ENCODE peak calls at places on chromosomes 3 and 15, in eight cellular contexts. One of them, this sample, is unnamed.

GRCh38 chr15:39854161-39854560 is 65.9 kb downstream of the GPR176 start:
- DNase-seq in foreskin keratinocyte: peak
- DNase-seq in Calu3: no peak
- DNase-seq in type B pancreatic cell: no peak
- DNase-seq in NB4: no peak
- DNase-seq in B cell: no peak
- DNase-seq in CD8-positive, alpha-beta T cell: no peak
- DNase-seq in right atrium auricular region: no peak
- DNase-seq in this sample: no peak

GRCh38 chr3:12187448-12188327 is 29.0 kb upstream of the TIMP4 start:
- DNase-seq in right atrium auricular region: no peak
- DNase-seq in Calu3: no peak
- DNase-seq in type B pancreatic cell: no peak
- DNase-seq in B cell: peak
- DNase-seq in NB4: peak
- DNase-seq in CD8-positive, alpha-beta T cell: no peak
- DNase-seq in foreskin keratinocyte: no peak
- DNase-seq in this sample: peak

GRCh38 chr15:24223739-24224138 is 451.8 kb upstream of the NPAP1 start:
- DNase-seq in Calu3: no peak
- DNase-seq in type B pancreatic cell: no peak
- DNase-seq in right atrium auricular region: no peak
- DNase-seq in CD8-positive, alpha-beta T cell: no peak
- DNase-seq in foreskin keratinocyte: no peak
- DNase-seq in B cell: no peak
- DNase-seq in NB4: no peak
- DNase-seq in this sample: no peak

GRCh38 chr3:42771271-42771670 is 1.8 kb downstream of the CCDC13 start:
- DNase-seq in NB4: no peak
- DNase-seq in right atrium auricular region: no peak
- DNase-seq in B cell: no peak
- DNase-seq in foreskin keratinocyte: peak
- DNase-seq in type B pancreatic cell: no peak
- DNase-seq in Calu3: no peak
- DNase-seq in CD8-positive, alpha-beta T cell: no peak
- DNase-seq in this sample: no peak

GRCh38 chr3:73719877-73720276 is 95.1 kb upstream of the PDZRN3 start:
- DNase-seq in CD8-positive, alpha-beta T cell: no peak
- DNase-seq in right atrium auricular region: no peak
- DNase-seq in type B pancreatic cell: no peak
- DNase-seq in NB4: no peak
- DNase-seq in foreskin keratinocyte: no peak
- DNase-seq in B cell: no peak
- DNase-seq in Calu3: no peak
- DNase-seq in this sample: no peak

GRCh38 chr3:2352134-2352762 is 253.6 kb downstream of the CNTN4 start:
- DNase-seq in right atrium auricular region: no peak
- DNase-seq in Calu3: no peak
- DNase-seq in NB4: no peak
- DNase-seq in foreskin keratinocyte: no peak
- DNase-seq in type B pancreatic cell: no peak
- DNase-seq in CD8-positive, alpha-beta T cell: no peak
- DNase-seq in B cell: no peak
- DNase-seq in this sample: no peak

GRCh38 chr3:19775744-19776143 is 158.3 kb downstream of the EFHB start:
- DNase-seq in NB4: no peak
- DNase-seq in foreskin keratinocyte: no peak
- DNase-seq in right atrium auricular region: no peak
- DNase-seq in B cell: no peak
- DNase-seq in Calu3: no peak
- DNase-seq in type B pancreatic cell: no peak
- DNase-seq in CD8-positive, alpha-beta T cell: no peak
- DNase-seq in this sample: no peak

GRCh38 chr3:49940667-49941249 is 808 bp downstream of the RBM6 start:
- DNase-seq in NB4: peak
- DNase-seq in foreskin keratinocyte: no peak
- DNase-seq in type B pancreatic cell: no peak
- DNase-seq in Calu3: no peak
- DNase-seq in CD8-positive, alpha-beta T cell: no peak
- DNase-seq in B cell: no peak
- DNase-seq in right atrium auricular region: no peak
- DNase-seq in this sample: no peak

GRCh38 chr3:186643493-186643892 is 3.3 kb downstream of the FETUB start:
- DNase-seq in type B pancreatic cell: no peak
- DNase-seq in CD8-positive, alpha-beta T cell: no peak
- DNase-seq in NB4: no peak
- DNase-seq in right atrium auricular region: no peak
- DNase-seq in Calu3: no peak
- DNase-seq in foreskin keratinocyte: peak
- DNase-seq in B cell: no peak
- DNase-seq in this sample: no peak

GRCh38 chr3:38121832-38122461 is 15.0 kb downstream of the ACAA1 start:
- DNase-seq in type B pancreatic cell: peak
- DNase-seq in foreskin keratinocyte: no peak
- DNase-seq in B cell: no peak
- DNase-seq in NB4: no peak
- DNase-seq in CD8-positive, alpha-beta T cell: no peak
- DNase-seq in right atrium auricular region: peak
- DNase-seq in Calu3: no peak
- DNase-seq in this sample: peak

GRCh38 chr15:35505816-35506215 is 40.1 kb downstream of the DPH6 start:
- DNase-seq in CD8-positive, alpha-beta T cell: no peak
- DNase-seq in B cell: no peak
- DNase-seq in Calu3: no peak
- DNase-seq in foreskin keratinocyte: no peak
- DNase-seq in NB4: no peak
- DNase-seq in type B pancreatic cell: no peak
- DNase-seq in right atrium auricular region: no peak
- DNase-seq in this sample: no peak

GRCh38 chr3:85567074-85567676 is 608.4 kb downstream of the CADM2 start:
- DNase-seq in B cell: no peak
- DNase-seq in NB4: peak
- DNase-seq in type B pancreatic cell: no peak
- DNase-seq in right atrium auricular region: no peak
- DNase-seq in foreskin keratinocyte: peak
- DNase-seq in Calu3: peak
- DNase-seq in CD8-positive, alpha-beta T cell: no peak
- DNase-seq in this sample: no peak

GRCh38 chr3:154018100-154018696 is 103.0 kb upstream of the ARHGEF26 start:
- DNase-seq in foreskin keratinocyte: peak
- DNase-seq in B cell: peak
- DNase-seq in type B pancreatic cell: no peak
- DNase-seq in NB4: peak
- DNase-seq in CD8-positive, alpha-beta T cell: peak
- DNase-seq in Calu3: peak
- DNase-seq in right atrium auricular region: no peak
- DNase-seq in this sample: no peak

GRCh38 chr3:146189519-146190173 is 28.7 kb upstream of the PLOD2 start:
- DNase-seq in B cell: peak
- DNase-seq in foreskin keratinocyte: peak
- DNase-seq in right atrium auricular region: no peak
- DNase-seq in type B pancreatic cell: no peak
- DNase-seq in Calu3: peak
- DNase-seq in CD8-positive, alpha-beta T cell: no peak
- DNase-seq in NB4: peak
- DNase-seq in this sample: no peak

GRCh38 chr3:175383366-175383765 is 524.2 kb downstream of the NAALADL2 start:
- DNase-seq in right atrium auricular region: no peak
- DNase-seq in Calu3: no peak
- DNase-seq in foreskin keratinocyte: no peak
- DNase-seq in CD8-positive, alpha-beta T cell: no peak
- DNase-seq in type B pancreatic cell: no peak
- DNase-seq in B cell: no peak
- DNase-seq in NB4: no peak
- DNase-seq in this sample: no peak

GRCh38 chr15:39598186-39598850 is 17.4 kb downstream of the THBS1 start:
- DNase-seq in Calu3: no peak
- DNase-seq in CD8-positive, alpha-beta T cell: no peak
- DNase-seq in type B pancreatic cell: no peak
- DNase-seq in NB4: no peak
- DNase-seq in foreskin keratinocyte: no peak
- DNase-seq in right atrium auricular region: no peak
- DNase-seq in B cell: no peak
- DNase-seq in this sample: no peak

GRCh38 chr3:732326-732928 is 360.4 kb upstream of the CNTN6 start:
- DNase-seq in right atrium auricular region: no peak
- DNase-seq in Calu3: no peak
- DNase-seq in B cell: no peak
- DNase-seq in type B pancreatic cell: no peak
- DNase-seq in NB4: no peak
- DNase-seq in CD8-positive, alpha-beta T cell: no peak
- DNase-seq in foreskin keratinocyte: no peak
- DNase-seq in this sample: no peak

GRCh38 chr15:67091073-67091965 is 25.9 kb downstream of the SMAD3 start:
- DNase-seq in CD8-positive, alpha-beta T cell: peak
- DNase-seq in right atrium auricular region: peak
- DNase-seq in NB4: peak
- DNase-seq in foreskin keratinocyte: peak
- DNase-seq in B cell: no peak
- DNase-seq in Calu3: peak
- DNase-seq in type B pancreatic cell: no peak
- DNase-seq in this sample: peak

GRCh38 chr3:8239095-8239494 is 262.5 kb upstream of the LMCD1 start:
- DNase-seq in CD8-positive, alpha-beta T cell: no peak
- DNase-seq in B cell: no peak
- DNase-seq in Calu3: no peak
- DNase-seq in right atrium auricular region: no peak
- DNase-seq in type B pancreatic cell: no peak
- DNase-seq in NB4: no peak
- DNase-seq in foreskin keratinocyte: no peak
- DNase-seq in this sample: no peak

GRCh38 chr3:152818027-152818426 is 16.9 kb upstream of the P2RY1 start:
- DNase-seq in CD8-positive, alpha-beta T cell: no peak
- DNase-seq in right atrium auricular region: no peak
- DNase-seq in B cell: no peak
- DNase-seq in Calu3: no peak
- DNase-seq in NB4: no peak
- DNase-seq in type B pancreatic cell: no peak
- DNase-seq in foreskin keratinocyte: no peak
- DNase-seq in this sample: no peak

GRCh38 chr3:53493997-53494791 is at the start of gene CACNA1D:
- DNase-seq in B cell: peak
- DNase-seq in right atrium auricular region: no peak
- DNase-seq in foreskin keratinocyte: peak
- DNase-seq in NB4: no peak
- DNase-seq in Calu3: peak
- DNase-seq in type B pancreatic cell: peak
- DNase-seq in CD8-positive, alpha-beta T cell: no peak
- DNase-seq in this sample: no peak

DNA sequence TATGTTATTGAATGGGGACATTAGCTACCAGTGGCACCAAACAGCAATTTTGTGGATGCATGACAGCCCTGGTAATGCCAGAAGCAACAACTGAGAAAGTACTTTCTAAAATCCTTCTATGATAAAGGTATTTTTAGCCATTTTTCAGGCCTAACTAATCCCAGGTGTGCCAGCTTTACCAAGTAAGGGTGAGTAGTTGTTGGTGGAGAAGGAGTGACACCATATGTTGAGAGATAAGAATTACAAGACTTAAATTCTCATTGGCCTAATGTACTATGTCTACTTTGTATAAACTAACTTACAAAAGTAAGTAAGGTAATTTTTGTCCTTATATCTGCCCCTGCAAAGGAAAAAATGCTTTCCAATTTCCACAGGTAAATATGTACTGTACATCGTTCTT is 4.1 kb upstream of the COX17 start:
- DNase-seq in NB4: peak
- DNase-seq in Calu3: peak
- DNase-seq in foreskin keratinocyte: peak
- DNase-seq in right atrium auricular region: no peak
- DNase-seq in CD8-positive, alpha-beta T cell: no peak
- DNase-seq in B cell: no peak
- DNase-seq in type B pancreatic cell: no peak
- DNase-seq in this sample: no peak
- TF ChIP-seq CTCF in NB4: peak
- TF ChIP-seq CTCF in Calu3: no peak
- TF ChIP-seq CTCF in foreskin keratinocyte: peak
- TF ChIP-seq CTCF in right atrium auricular region: peak
- TF ChIP-seq CTCF in CD8-positive, alpha-beta T cell: peak
- TF ChIP-seq CTCF in B cell: peak
- TF ChIP-seq CTCF in type B pancreatic cell: peak
- TF ChIP-seq CTCF in this sample: peak

GRCh38 chr15:80203361-80203885 is 48.6 kb downstream of the CTXND1 start:
- DNase-seq in right atrium auricular region: peak
- DNase-seq in foreskin keratinocyte: no peak
- DNase-seq in Calu3: no peak
- DNase-seq in B cell: no peak
- DNase-seq in CD8-positive, alpha-beta T cell: no peak
- DNase-seq in NB4: no peak
- DNase-seq in type B pancreatic cell: no peak
- DNase-seq in this sample: no peak
- TF ChIP-seq CTCF in right atrium auricular region: no peak
- TF ChIP-seq CTCF in foreskin keratinocyte: no peak
- TF ChIP-seq CTCF in Calu3: no peak
- TF ChIP-seq CTCF in B cell: no peak
- TF ChIP-seq CTCF in CD8-positive, alpha-beta T cell: no peak
- TF ChIP-seq CTCF in NB4: no peak
- TF ChIP-seq CTCF in type B pancreatic cell: no peak
- TF ChIP-seq CTCF in this sample: no peak

GRCh38 chr3:189340680-189341460 is 169.1 kb downstream of the TPRG1 start:
- DNase-seq in NB4: peak
- DNase-seq in right atrium auricular region: no peak
- DNase-seq in foreskin keratinocyte: no peak
- DNase-seq in Calu3: peak
- DNase-seq in type B pancreatic cell: no peak
- DNase-seq in CD8-positive, alpha-beta T cell: no peak
- DNase-seq in B cell: no peak
- DNase-seq in this sample: no peak
- TF ChIP-seq CTCF in NB4: peak
- TF ChIP-seq CTCF in right atrium auricular region: no peak
- TF ChIP-seq CTCF in foreskin keratinocyte: peak
- TF ChIP-seq CTCF in Calu3: peak
- TF ChIP-seq CTCF in type B pancreatic cell: peak
- TF ChIP-seq CTCF in CD8-positive, alpha-beta T cell: no peak
- TF ChIP-seq CTCF in B cell: no peak
- TF ChIP-seq CTCF in this sample: peak

DNA sequence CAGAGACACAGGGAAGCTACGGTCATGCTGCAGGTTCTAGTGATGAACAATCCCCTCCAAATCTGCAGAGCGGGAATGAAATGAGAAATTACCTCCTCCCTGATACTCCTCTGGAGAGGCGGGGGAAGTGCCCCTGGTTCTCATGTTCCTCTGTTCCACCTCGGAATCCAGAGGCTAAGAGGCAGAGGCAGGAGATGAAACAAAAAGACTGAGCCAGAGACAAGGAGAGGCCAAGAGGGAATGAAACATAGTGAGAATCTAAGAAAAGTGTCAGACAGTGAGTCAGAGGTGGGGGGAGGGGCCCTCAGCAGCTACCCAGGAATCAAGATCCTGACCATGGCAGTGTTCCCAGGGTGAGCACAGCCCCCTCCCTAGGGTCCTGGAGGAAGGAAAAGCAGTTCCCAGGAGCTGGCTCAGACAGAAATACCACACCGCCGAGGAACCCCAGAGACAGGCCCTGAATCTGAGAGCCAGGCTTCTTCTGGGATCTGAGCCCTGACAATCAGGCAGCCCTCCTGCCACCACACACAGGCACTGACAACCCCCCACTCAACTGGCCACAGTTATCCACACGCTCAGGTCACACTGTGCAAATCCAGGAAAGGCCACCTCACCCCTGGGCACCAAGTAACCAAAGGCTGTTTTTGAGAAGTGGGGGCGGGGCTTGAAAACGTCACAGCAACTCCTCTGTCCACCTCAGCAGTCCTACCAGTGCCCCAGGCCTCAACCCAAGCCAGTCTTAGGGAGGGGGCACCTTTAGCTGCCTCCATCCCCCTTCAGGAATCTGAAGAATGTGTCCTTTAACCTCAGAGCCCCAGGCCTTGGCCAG is 2.4 kb downstream of the CSRNP1 start:
- DNase-seq in right atrium auricular region: peak
- DNase-seq in foreskin keratinocyte: peak
- DNase-seq in type B pancreatic cell: no peak
- DNase-seq in NB4: peak
- DNase-seq in CD8-positive, alpha-beta T cell: peak
- DNase-seq in B cell: no peak
- DNase-seq in Calu3: peak
- DNase-seq in this sample: peak
- TF ChIP-seq CTCF in right atrium auricular region: no peak
- TF ChIP-seq CTCF in foreskin keratinocyte: no peak
- TF ChIP-seq CTCF in type B pancreatic cell: no peak
- TF ChIP-seq CTCF in NB4: no peak
- TF ChIP-seq CTCF in CD8-positive, alpha-beta T cell: no peak
- TF ChIP-seq CTCF in B cell: no peak
- TF ChIP-seq CTCF in Calu3: no peak
- TF ChIP-seq CTCF in this sample: no peak

This sample was measured in CD14-positive monocyte.